ENCODE peak calls at places on chromosomes 1 and 21, in five cellular contexts. C is NCI-H1436, T is left cardiac atrium, L is EH, P is endothelial cell. J is an unnamed sample.

GRCh38 chr1:109481646-109482045 is 2.1 kb upstream of the ATXN7L2 start:
- DNase-seq in C (no peak), T (no peak), L (no peak), P (no peak), J (no peak)

GRCh38 chr21:32334980-32335471 is 36.4 kb downstream of the MRAP start:
- DNase-seq in C (no peak), T (no peak), L (peak), P (no peak), J (peak)

GRCh38 chr1:200892958-200893357 is 1.7 kb upstream of the INAVA start:
- DNase-seq in C (no peak), T (no peak), L (no peak), P (no peak), J (no peak)

GRCh38 chr1:17438977-17439249 is 564 bp downstream of the RCC2 start:
- DNase-seq in C (no peak), T (no peak), L (no peak), P (peak), J (no peak)

GRCh38 chr1:208225954-208226937 is 17.9 kb downstream of the PLXNA2 start:
- DNase-seq in C (no peak), T (no peak), L (peak), P (no peak), J (no peak)

GRCh38 chr1:36322085-36322785 is 1.2 kb downstream of the EVA1B start:
- DNase-seq in C (no peak), T (no peak), L (peak), P (no peak), J (no peak)

GRCh38 chr1:203089651-203090045 is 3.8 kb upstream of the MYOG start:
- DNase-seq in C (no peak), T (no peak), L (no peak), P (no peak), J (peak)

GRCh38 chr21:29524055-29524454 is 225.3 kb downstream of the BACH1 start:
- DNase-seq in C (no peak), T (no peak), L (no peak), P (no peak), J (no peak)

GRCh38 chr1:22118291-22118992 is 24.5 kb downstream of the WNT4 start:
- DNase-seq in C (no peak), T (no peak), L (no peak), P (no peak), J (no peak)

GRCh38 chr1:174166530-174167328 is 7.4 kb downstream of the RABGAP1L start:
- DNase-seq in C (no peak), T (no peak), L (no peak), P (no peak), J (no peak)

GRCh38 chr1:150778409-150778808 is 12.8 kb upstream of the CTSS start:
- DNase-seq in C (no peak), T (no peak), L (no peak), P (no peak), J (no peak)